ENCODE peak calls at places on chromosomes 16 and 17, in four cellular contexts. F is HCT116, D is H1, C is SK-N-SH. B is an unnamed sample.

GRCh38 chr17:64146418-64147109 is 16.6 kb upstream of the ERN1 start:
- DNase-seq in F (no peak), D (no peak), C (peak), B (peak)

GRCh38 chr17:14341866-14342265 is 41.0 kb downstream of the HS3ST3B1 start:
- DNase-seq in F (no peak), D (no peak), C (no peak), B (no peak)

GRCh38 chr17:66812571-66812970 is 22.3 kb upstream of the CACNG5 start:
- DNase-seq in F (no peak), D (no peak), C (no peak), B (no peak)

GRCh38 chr16:30996324-30996999 is 11.5 kb downstream of the HSD3B7 start:
- DNase-seq in F (no peak), D (no peak), C (no peak), B (no peak)

GRCh38 chr17:27555364-27555763 is 75.6 kb upstream of the LGALS9 start:
- DNase-seq in F (no peak), D (no peak), C (no peak), B (no peak)

GRCh38 chr16:22948603-22949368 is 134.8 kb downstream of the HS3ST2 start:
- DNase-seq in F (peak), D (peak), C (peak), B (peak)

GRCh38 chr16:85969159-85969558 is 70.2 kb downstream of the IRF8 start:
- DNase-seq in F (no peak), D (no peak), C (no peak), B (no peak)

GRCh38 chr16:72876981-72877373 is 171.0 kb downstream of the ZFHX3 start:
- DNase-seq in F (no peak), D (no peak), C (no peak), B (no peak)

GRCh38 chr16:15946257-15947044 is 3.0 kb upstream of the ABCC1 start:
- DNase-seq in F (no peak), D (no peak), C (no peak), B (no peak)

GRCh38 chr17:41547921-41548843 is 20.1 kb upstream of the KRT19 start:
- DNase-seq in F (peak), D (no peak), C (peak), B (peak)

GRCh38 chr17:54559883-54560282 is 340.8 kb upstream of the TOM1L1 start:
- DNase-seq in F (no peak), D (no peak), C (no peak), B (no peak)

GRCh38 chr17:28946239-28946638 is 5.1 kb downstream of the PHF12 start:
- DNase-seq in F (no peak), D (no peak), C (no peak), B (peak)

GRCh38 chr16:71811261-71811803 is 2.7 kb upstream of the AP1G1 start:
- DNase-seq in F (no peak), D (no peak), C (no peak), B (no peak)

GRCh38 chr16:22257440-22257839 is 39.8 kb upstream of the POLR3E start:
- DNase-seq in F (no peak), D (no peak), C (no peak), B (no peak)

GRCh38 chr17:21463204-21463661 is 87.1 kb downstream of the KCNJ12 start:
- DNase-seq in F (no peak), D (no peak), C (no peak), B (no peak)

GRCh38 chr17:78535285-78536197 is 41.7 kb downstream of the DNAH17 start:
- DNase-seq in F (no peak), D (no peak), C (no peak), B (peak)
- TF ChIP-seq JUND in F (no peak), D (no peak), C (no peak), B (no peak)

DNA sequence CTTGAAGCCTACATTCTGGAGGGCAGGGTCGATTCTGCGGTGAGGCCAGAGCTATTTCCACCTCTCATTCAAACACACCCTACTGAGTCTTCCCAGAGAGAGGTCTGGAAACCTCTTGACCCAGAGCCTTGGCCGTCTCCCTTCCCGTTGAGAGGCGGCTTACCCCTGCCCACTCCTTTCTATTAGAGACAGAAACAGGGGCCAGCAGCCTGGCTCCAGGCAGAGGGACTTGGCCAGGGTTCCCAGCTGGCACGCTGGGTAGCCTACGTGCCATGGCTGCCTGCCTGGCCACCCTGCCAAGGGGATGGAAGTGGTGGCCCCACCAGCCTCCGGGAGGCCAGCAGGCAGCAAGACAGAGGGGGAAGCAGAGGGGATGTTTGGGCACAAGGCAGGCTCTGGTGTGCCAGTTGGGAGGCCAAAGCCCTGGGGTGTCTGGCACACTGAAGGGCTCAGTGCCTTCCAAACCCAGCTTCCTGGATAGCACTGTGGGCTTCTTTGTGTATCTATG is 6.0 kb downstream of the STAC2 start:
- DNase-seq in F (no peak), D (no peak), C (no peak), B (no peak)
- TF ChIP-seq JUND in F (no peak), D (no peak), C (no peak), B (no peak)

GRCh38 chr17:78922876-78923498 is 2.2 kb downstream of the TIMP2 start:
- DNase-seq in F (no peak), D (no peak), C (no peak), B (no peak)
- TF ChIP-seq JUND in F (no peak), D (no peak), C (no peak), B (no peak)

DNA sequence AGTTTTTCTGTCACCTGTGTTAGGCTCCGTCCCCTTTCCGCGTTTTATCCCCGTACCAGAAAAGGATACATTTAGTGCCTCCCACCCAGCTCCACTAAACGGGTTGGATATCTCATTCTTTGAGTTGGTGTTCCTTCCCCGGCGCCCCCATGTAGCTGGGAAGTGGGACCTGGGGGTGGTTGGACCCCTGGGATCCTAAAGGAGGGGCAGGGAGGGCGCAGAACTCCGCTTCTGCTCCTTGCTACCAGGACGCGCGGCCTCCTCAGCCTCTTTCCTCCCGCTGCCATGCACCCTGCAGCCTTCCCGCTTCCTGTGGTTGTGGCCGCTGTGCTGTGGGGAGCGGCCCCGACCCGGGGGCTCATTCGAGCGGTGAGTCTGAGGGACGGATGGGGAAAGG is 555 bp downstream of the RNF167 start:
- DNase-seq in F (no peak), D (no peak), C (no peak), B (no peak)
- TF ChIP-seq JUND in F (no peak), D (no peak), C (no peak), B (no peak)

GRCh38 chr17:35088647-35088910 is 25.1 kb upstream of the RFFL start:
- DNase-seq in F (peak), D (no peak), C (no peak), B (peak)
- TF ChIP-seq JUND in F (no peak), D (no peak), C (no peak), B (no peak)

GRCh38 chr16:84685210-84685609 is 14.6 kb upstream of the USP10 start:
- DNase-seq in F (no peak), D (no peak), C (no peak), B (no peak)
- TF ChIP-seq JUND in F (no peak), D (no peak), C (no peak), B (no peak)

DNA sequence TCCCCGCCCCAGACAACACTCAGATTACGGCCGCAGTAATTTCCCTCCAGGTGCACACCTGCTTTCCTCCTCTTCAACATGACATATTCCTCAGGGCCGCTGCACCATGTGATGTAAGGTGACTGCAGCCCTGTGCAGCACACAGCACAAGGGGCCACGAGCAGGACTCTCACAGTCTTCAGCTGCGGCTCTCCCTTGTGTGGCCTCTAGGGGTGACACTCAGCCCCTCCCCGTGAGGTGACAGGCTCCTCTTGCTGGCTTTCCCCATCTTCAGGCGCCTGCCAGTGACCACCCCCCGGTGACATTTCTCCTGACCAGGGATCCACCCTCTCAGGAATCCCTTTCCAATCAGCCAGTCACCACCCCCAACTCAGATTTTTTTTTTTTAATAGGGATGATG is 31.3 kb upstream of the ABCC3 start:
- DNase-seq in F (no peak), D (no peak), C (peak), B (peak)
- TF ChIP-seq JUND in F (no peak), D (no peak), C (no peak), B (no peak)

GRCh38 chr16:9966569-9967157 is 215.6 kb downstream of the GRIN2A start:
- DNase-seq in F (no peak), D (no peak), C (no peak), B (no peak)
- TF ChIP-seq JUND in F (no peak), D (no peak), C (no peak), B (no peak)

GRCh38 chr17:6456914-6457687 is 12.8 kb downstream of the PIMREG start:
- DNase-seq in F (no peak), D (no peak), C (no peak), B (no peak)
- TF ChIP-seq JUND in F (no peak), D (no peak), C (no peak), B (no peak)

B was measured in T47D.